ENCODE peak calls at places on chromosomes 2 and 18, in nine cellular contexts. X is pons; U is HCEC 1CT; V is fibroblast of the aortic adventitia; P is HCT116; Z is NCI-H774; Q is kidney tubule cell; B is CD8-positive, alpha-beta T cell; I is Panc1. T is an unnamed sample.

GRCh38 chr18:55478301-55478660 is 109.7 kb downstream of the TCF4 start:
- DNase-seq in B (no peak), X (no peak), I (no peak), Z (no peak), Q (no peak), P (no peak), V (no peak), U (no peak), T (no peak)

GRCh38 chr18:8794133-8794986 is 89.0 kb downstream of the MTCL1 start:
- DNase-seq in U (peak), V (peak), X (no peak), P (peak), Q (peak), I (no peak), Z (no peak), B (no peak), T (peak)

GRCh38 chr18:55382277-55382805 is 205.7 kb downstream of the TCF4 start:
- DNase-seq in X (no peak), B (no peak), Q (no peak), I (no peak), Z (no peak), P (no peak), V (no peak), U (no peak), T (no peak)

GRCh38 chr2:236866542-236867340 is 218.9 kb upstream of the COPS8 start:
- DNase-seq in I (no peak), V (no peak), U (no peak), B (no peak), Z (no peak), P (no peak), X (peak), Q (no peak), T (no peak)

GRCh38 chr18:13615432-13615861 is 110.9 kb downstream of the FAM210A start:
- DNase-seq in X (peak), Z (no peak), B (no peak), I (no peak), V (no peak), Q (no peak), U (no peak), P (no peak), T (no peak)

GRCh38 chr2:122300758-122301157 is 545.3 kb downstream of the TSN start:
- DNase-seq in V (no peak), B (no peak), I (no peak), Q (peak), P (no peak), Z (no peak), U (no peak), X (no peak), T (peak)

GRCh38 chr2:196376984-196377877 is 205.9 kb upstream of the STK17B start:
- DNase-seq in B (no peak), V (peak), U (no peak), Z (no peak), X (no peak), P (no peak), Q (no peak), I (no peak), T (peak)

GRCh38 chr2:234218261-234219180 is 168.0 kb downstream of the SPP2 start:
- DNase-seq in I (no peak), X (peak), Z (no peak), Q (peak), U (peak), B (no peak), V (peak), P (no peak), T (no peak)

GRCh38 chr2:18209934-18210639 is 331.6 kb downstream of the KCNS3 start:
- DNase-seq in V (peak), B (no peak), U (peak), X (no peak), Q (no peak), P (no peak), Z (peak), I (no peak), T (peak)

GRCh38 chr2:237310515-237311114 is 103.3 kb downstream of the COL6A3 start:
- DNase-seq in I (no peak), Z (no peak), V (no peak), Q (no peak), X (no peak), U (no peak), P (no peak), B (no peak), T (no peak)

GRCh38 chr2:60441791-60442190 is 111.7 kb downstream of the BCL11A start:
- DNase-seq in X (no peak), P (no peak), B (no peak), U (no peak), Q (no peak), Z (no peak), V (no peak), I (no peak), T (no peak)

GRCh38 chr2:61117534-61117933 is 44.5 kb upstream of the C2orf74 start:
- DNase-seq in V (no peak), Q (no peak), U (peak), B (no peak), Z (no peak), P (no peak), X (no peak), I (no peak), T (peak)

GRCh38 chr18:46474487-46475366 is 182.3 kb downstream of the LOXHD1 start:
- DNase-seq in Z (peak), B (no peak), V (no peak), I (no peak), X (no peak), P (no peak), U (no peak), Q (no peak), T (peak)

GRCh38 chr2:240212425-240213225 is 72.2 kb upstream of the OTOS start:
- DNase-seq in V (no peak), X (no peak), Q (no peak), I (no peak), P (no peak), Z (no peak), B (no peak), U (no peak), T (no peak)

GRCh38 chr18:9433616-9434239 is 41.6 kb upstream of the RALBP1 start:
- DNase-seq in Q (no peak), Z (no peak), V (no peak), U (no peak), P (no peak), X (no peak), I (no peak), B (no peak), T (no peak)

GRCh38 chr2:215773728-215774127 is 239.6 kb downstream of the MREG start:
- DNase-seq in V (peak), X (no peak), Z (no peak), I (no peak), B (no peak), P (no peak), U (peak), Q (peak), T (peak)

GRCh38 chr2:66561645-66562336 is 126.9 kb downstream of the MEIS1 start:
- DNase-seq in B (no peak), Q (peak), P (no peak), Z (no peak), X (peak), U (no peak), V (peak), I (no peak), T (no peak)

GRCh38 chr18:63730788-63731187 is 28.0 kb downstream of the SERPINB11 start:
- DNase-seq in I (no peak), V (peak), P (no peak), X (peak), Z (no peak), Q (peak), B (no peak), U (no peak), T (peak)

GRCh38 chr2:7672027-7672684 is 754.9 kb downstream of the RNF144A start:
- DNase-seq in U (no peak), Z (no peak), I (peak), X (peak), B (peak), V (peak), Q (peak), P (peak), T (peak)

GRCh38 chr2:239724851-239725550 is 300.1 kb downstream of the NDUFA10 start:
- DNase-seq in Q (no peak), Z (no peak), B (no peak), I (no peak), P (no peak), X (no peak), U (no peak), V (no peak), T (no peak)

GRCh38 chr2:160229591-160229990 is 29.5 kb upstream of the ITGB6 start:
- DNase-seq in B (no peak), I (no peak), P (no peak), V (peak), Q (peak), X (no peak), U (peak), Z (no peak), T (peak)

GRCh38 chr18:7590800-7591560 is 23.9 kb downstream of the PTPRM start:
- DNase-seq in U (peak), X (no peak), Z (no peak), Q (peak), I (no peak), V (no peak), P (no peak), B (no peak), T (no peak)